ENCODE peak calls at places on chromosomes 11 and 22, in five cellular contexts. One of them, this sample, is unnamed. For H3K4me1 and H3K9me3, the result is how much of the 10 kb centered on the place peaks cover.

GRCh38 chr11:122114976-122115375 is 1.0 kb downstream of the BLID start:
- DNase-seq in heart left ventricle: no peak
- DNase-seq in body of pancreas: no peak
- DNase-seq in CD4-positive, CD25-positive, alpha-beta regulatory T cell: no peak
- DNase-seq in PC-9: no peak
- DNase-seq in this sample: no peak

GRCh38 chr11:59000007-59000406 is 60.7 kb downstream of the GLYATL1 start:
- DNase-seq in heart left ventricle: no peak
- DNase-seq in body of pancreas: no peak
- DNase-seq in CD4-positive, CD25-positive, alpha-beta regulatory T cell: no peak
- DNase-seq in PC-9: no peak
- DNase-seq in this sample: no peak

GRCh38 chr11:102753267-102753666 is 27.2 kb downstream of the MMP10 start:
- DNase-seq in heart left ventricle: no peak
- DNase-seq in body of pancreas: no peak
- DNase-seq in CD4-positive, CD25-positive, alpha-beta regulatory T cell: no peak
- DNase-seq in PC-9: no peak
- DNase-seq in this sample: no peak

GRCh38 chr22:38165929-38166593 is 15.6 kb downstream of the PLA2G6 start:
- DNase-seq in heart left ventricle: no peak
- DNase-seq in body of pancreas: no peak
- DNase-seq in CD4-positive, CD25-positive, alpha-beta regulatory T cell: no peak
- DNase-seq in PC-9: no peak
- DNase-seq in this sample: no peak

GRCh38 chr11:43974830-43975229 is 32.4 kb downstream of the C11orf96 start:
- DNase-seq in heart left ventricle: no peak
- DNase-seq in body of pancreas: no peak
- DNase-seq in CD4-positive, CD25-positive, alpha-beta regulatory T cell: no peak
- DNase-seq in PC-9: no peak
- DNase-seq in this sample: no peak

GRCh38 chr22:22983816-22984215 is 86.5 kb upstream of the GNAZ start:
- DNase-seq in heart left ventricle: no peak
- DNase-seq in body of pancreas: no peak
- DNase-seq in CD4-positive, CD25-positive, alpha-beta regulatory T cell: no peak
- DNase-seq in PC-9: no peak
- DNase-seq in this sample: no peak

GRCh38 chr11:7492253-7492652 is 6.9 kb downstream of the OLFML1 start:
- DNase-seq in heart left ventricle: no peak
- DNase-seq in body of pancreas: no peak
- DNase-seq in CD4-positive, CD25-positive, alpha-beta regulatory T cell: no peak
- DNase-seq in PC-9: no peak
- DNase-seq in this sample: no peak

GRCh38 chr11:66674964-66675602 is 2.6 kb downstream of the RBM4B start:
- DNase-seq in heart left ventricle: no peak
- DNase-seq in body of pancreas: no peak
- DNase-seq in CD4-positive, CD25-positive, alpha-beta regulatory T cell: no peak
- DNase-seq in PC-9: no peak
- DNase-seq in this sample: no peak

GRCh38 chr11:61163714-61164609 is 2.7 kb upstream of the VPS37C start:
- DNase-seq in heart left ventricle: no peak
- DNase-seq in body of pancreas: no peak
- DNase-seq in CD4-positive, CD25-positive, alpha-beta regulatory T cell: no peak
- DNase-seq in PC-9: no peak
- DNase-seq in this sample: no peak

GRCh38 chr11:8209208-8209807 is 40.5 kb upstream of the RIC3 start:
- DNase-seq in heart left ventricle: peak
- DNase-seq in body of pancreas: no peak
- DNase-seq in CD4-positive, CD25-positive, alpha-beta regulatory T cell: no peak
- DNase-seq in PC-9: no peak
- DNase-seq in this sample: peak

GRCh38 chr11:35781342-35782171 is 119.0 kb downstream of the TRIM44 start:
- DNase-seq in heart left ventricle: no peak
- DNase-seq in body of pancreas: no peak
- DNase-seq in CD4-positive, CD25-positive, alpha-beta regulatory T cell: no peak
- DNase-seq in PC-9: no peak
- DNase-seq in this sample: no peak

GRCh38 chr11:131002145-131002544 is 85.9 kb upstream of the SNX19 start:
- DNase-seq in heart left ventricle: no peak
- DNase-seq in body of pancreas: no peak
- DNase-seq in CD4-positive, CD25-positive, alpha-beta regulatory T cell: no peak
- DNase-seq in PC-9: no peak
- DNase-seq in this sample: no peak

GRCh38 chr11:126132319-126132718 is 69.7 kb upstream of the CDON start:
- DNase-seq in heart left ventricle: no peak
- DNase-seq in body of pancreas: peak
- DNase-seq in CD4-positive, CD25-positive, alpha-beta regulatory T cell: no peak
- DNase-seq in PC-9: peak
- DNase-seq in this sample: peak

GRCh38 chr11:122653911-122654310 is 1.6 kb upstream of the UBASH3B start:
- DNase-seq in heart left ventricle: no peak
- DNase-seq in body of pancreas: no peak
- DNase-seq in CD4-positive, CD25-positive, alpha-beta regulatory T cell: no peak
- DNase-seq in PC-9: no peak
- DNase-seq in this sample: no peak

GRCh38 chr22:43894122-43894521 is 2.3 kb upstream of the PNPLA5 start:
- DNase-seq in heart left ventricle: no peak
- DNase-seq in body of pancreas: no peak
- DNase-seq in CD4-positive, CD25-positive, alpha-beta regulatory T cell: no peak
- DNase-seq in PC-9: no peak
- DNase-seq in this sample: no peak

GRCh38 chr22:43891360-43892182 is at the start of gene PNPLA5:
- DNase-seq in heart left ventricle: no peak
- DNase-seq in body of pancreas: no peak
- DNase-seq in CD4-positive, CD25-positive, alpha-beta regulatory T cell: no peak
- DNase-seq in PC-9: no peak
- DNase-seq in this sample: no peak

GRCh38 chr22:43890901-43891331 is 897 bp downstream of the PNPLA5 start:
- DNase-seq in heart left ventricle: no peak
- DNase-seq in body of pancreas: no peak
- DNase-seq in CD4-positive, CD25-positive, alpha-beta regulatory T cell: no peak
- DNase-seq in PC-9: no peak
- DNase-seq in this sample: no peak

GRCh38 chr22:43893266-43893665 is 1.5 kb upstream of the PNPLA5 start:
- DNase-seq in heart left ventricle: no peak
- DNase-seq in body of pancreas: no peak
- DNase-seq in CD4-positive, CD25-positive, alpha-beta regulatory T cell: no peak
- DNase-seq in PC-9: no peak
- DNase-seq in this sample: no peak

DNA sequence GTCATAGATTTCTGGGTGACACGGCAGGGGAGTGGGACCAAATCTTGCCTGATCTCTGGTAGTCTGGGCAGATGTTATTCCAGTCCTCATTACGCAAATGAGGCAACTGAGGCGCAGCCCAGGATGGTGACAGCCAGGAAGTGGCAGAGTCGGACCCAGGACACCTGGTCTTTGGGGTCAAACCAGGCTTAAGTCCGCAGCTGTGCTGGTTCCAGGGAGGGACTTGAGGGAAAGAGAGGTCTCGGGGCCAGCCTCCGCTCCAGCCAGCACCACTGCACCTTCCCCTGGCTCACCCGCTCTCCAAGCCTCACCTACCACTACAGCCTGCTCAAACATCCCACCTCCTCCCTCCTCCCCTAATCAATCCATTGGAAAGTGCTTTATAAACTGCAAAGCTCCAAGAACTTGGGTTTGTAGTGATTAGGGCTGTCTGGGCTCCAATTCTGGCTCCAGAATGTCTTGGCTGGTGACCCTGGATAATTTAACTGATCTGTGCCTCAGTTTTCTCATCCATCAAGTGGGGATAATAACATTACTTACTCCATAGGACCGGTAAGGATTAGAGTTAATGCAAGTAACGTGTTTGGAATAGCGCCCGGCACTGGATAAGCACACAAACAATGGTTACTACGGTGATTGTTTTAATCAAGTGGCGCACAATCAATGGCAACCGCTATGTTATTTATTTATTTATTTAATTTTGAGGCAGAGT is 526 bp upstream of the PNPLA5 start:
- DNase-seq in heart left ventricle: no peak
- DNase-seq in body of pancreas: no peak
- DNase-seq in CD4-positive, CD25-positive, alpha-beta regulatory T cell: no peak
- DNase-seq in PC-9: no peak
- DNase-seq in this sample: no peak
- H3K4me1 ChIP-seq in heart left ventricle: under half
- H3K4me1 ChIP-seq in body of pancreas: under half
- H3K4me1 ChIP-seq in CD4-positive, CD25-positive, alpha-beta regulatory T cell: under half
- H3K4me1 ChIP-seq in PC-9: under half
- H3K4me1 ChIP-seq in this sample: under half

GRCh38 chr22:29838599-29838956 is 504 bp upstream of the ASCC2 start:
- DNase-seq in heart left ventricle: no peak
- DNase-seq in body of pancreas: no peak
- DNase-seq in CD4-positive, CD25-positive, alpha-beta regulatory T cell: no peak
- DNase-seq in PC-9: no peak
- DNase-seq in this sample: no peak
- H3K27ac ChIP-seq in heart left ventricle: peak
- H3K27ac ChIP-seq in body of pancreas: peak
- H3K27ac ChIP-seq in CD4-positive, CD25-positive, alpha-beta regulatory T cell: peak
- H3K27ac ChIP-seq in PC-9: peak
- H3K27ac ChIP-seq in this sample: peak

GRCh38 chr11:70810131-70810530 is 411.8 kb downstream of the CTTN start:
- DNase-seq in heart left ventricle: peak
- DNase-seq in body of pancreas: no peak
- DNase-seq in CD4-positive, CD25-positive, alpha-beta regulatory T cell: no peak
- DNase-seq in PC-9: no peak
- DNase-seq in this sample: no peak

GRCh38 chr11:70807195-70807543 is 408.8 kb downstream of the CTTN start:
- DNase-seq in heart left ventricle: peak
- DNase-seq in body of pancreas: no peak
- DNase-seq in CD4-positive, CD25-positive, alpha-beta regulatory T cell: no peak
- DNase-seq in PC-9: no peak
- DNase-seq in this sample: no peak

GRCh38 chr11:70806461-70807194 is 408.3 kb downstream of the CTTN start:
- DNase-seq in heart left ventricle: peak
- DNase-seq in body of pancreas: no peak
- DNase-seq in CD4-positive, CD25-positive, alpha-beta regulatory T cell: no peak
- DNase-seq in PC-9: no peak
- DNase-seq in this sample: no peak

GRCh38 chr11:70811483-70811882 is 413.2 kb downstream of the CTTN start:
- DNase-seq in heart left ventricle: no peak
- DNase-seq in body of pancreas: no peak
- DNase-seq in CD4-positive, CD25-positive, alpha-beta regulatory T cell: no peak
- DNase-seq in PC-9: no peak
- DNase-seq in this sample: no peak

GRCh38 chr11:70808686-70809375 is 410.5 kb downstream of the CTTN start:
- DNase-seq in heart left ventricle: peak
- DNase-seq in body of pancreas: no peak
- DNase-seq in CD4-positive, CD25-positive, alpha-beta regulatory T cell: no peak
- DNase-seq in PC-9: no peak
- DNase-seq in this sample: no peak
- H3K9me3 ChIP-seq in heart left ventricle: under half
- H3K9me3 ChIP-seq in body of pancreas: under half
- H3K9me3 ChIP-seq in CD4-positive, CD25-positive, alpha-beta regulatory T cell: under half
- H3K9me3 ChIP-seq in PC-9: under half
- H3K9me3 ChIP-seq in this sample: under half

GRCh38 chr11:96329419-96329818 is 13.6 kb downstream of the MAML2 start:
- DNase-seq in heart left ventricle: no peak
- DNase-seq in body of pancreas: no peak
- DNase-seq in CD4-positive, CD25-positive, alpha-beta regulatory T cell: no peak
- DNase-seq in PC-9: peak
- DNase-seq in this sample: no peak

GRCh38 chr11:96329855-96330510 is 13.0 kb downstream of the MAML2 start:
- DNase-seq in heart left ventricle: no peak
- DNase-seq in body of pancreas: no peak
- DNase-seq in CD4-positive, CD25-positive, alpha-beta regulatory T cell: no peak
- DNase-seq in PC-9: no peak
- DNase-seq in this sample: no peak

GRCh38 chr11:96330511-96330859 is 12.5 kb downstream of the MAML2 start:
- DNase-seq in heart left ventricle: no peak
- DNase-seq in body of pancreas: no peak
- DNase-seq in CD4-positive, CD25-positive, alpha-beta regulatory T cell: no peak
- DNase-seq in PC-9: no peak
- DNase-seq in this sample: no peak

GRCh38 chr11:96326954-96327353 is 16.0 kb downstream of the MAML2 start:
- DNase-seq in heart left ventricle: no peak
- DNase-seq in body of pancreas: no peak
- DNase-seq in CD4-positive, CD25-positive, alpha-beta regulatory T cell: no peak
- DNase-seq in PC-9: peak
- DNase-seq in this sample: no peak

GRCh38 chr11:96328395-96329010 is 14.5 kb downstream of the MAML2 start:
- DNase-seq in heart left ventricle: no peak
- DNase-seq in body of pancreas: no peak
- DNase-seq in CD4-positive, CD25-positive, alpha-beta regulatory T cell: no peak
- DNase-seq in PC-9: no peak
- DNase-seq in this sample: no peak
- H3K4me1 ChIP-seq in heart left ventricle: under half
- H3K4me1 ChIP-seq in body of pancreas: under half
- H3K4me1 ChIP-seq in CD4-positive, CD25-positive, alpha-beta regulatory T cell: under half
- H3K4me1 ChIP-seq in PC-9: half or more
- H3K4me1 ChIP-seq in this sample: under half

GRCh38 chr11:4560462-4560861 is 15.5 kb downstream of the OR52M1 start:
- DNase-seq in heart left ventricle: no peak
- DNase-seq in body of pancreas: no peak
- DNase-seq in CD4-positive, CD25-positive, alpha-beta regulatory T cell: no peak
- DNase-seq in PC-9: peak
- DNase-seq in this sample: no peak
- H3K27ac ChIP-seq in heart left ventricle: no peak
- H3K27ac ChIP-seq in body of pancreas: peak
- H3K27ac ChIP-seq in CD4-positive, CD25-positive, alpha-beta regulatory T cell: no peak
- H3K27ac ChIP-seq in PC-9: peak
- H3K27ac ChIP-seq in this sample: no peak

GRCh38 chr22:48624401-48624800 is 1203.3 kb downstream of the BRD1 start:
- DNase-seq in heart left ventricle: no peak
- DNase-seq in body of pancreas: no peak
- DNase-seq in CD4-positive, CD25-positive, alpha-beta regulatory T cell: no peak
- DNase-seq in PC-9: no peak
- DNase-seq in this sample: no peak
- H3K9me3 ChIP-seq in heart left ventricle: under half
- H3K9me3 ChIP-seq in body of pancreas: under half
- H3K9me3 ChIP-seq in CD4-positive, CD25-positive, alpha-beta regulatory T cell: under half
- H3K9me3 ChIP-seq in PC-9: under half
- H3K9me3 ChIP-seq in this sample: under half

GRCh38 chr11:16984229-16984628 is 30.0 kb downstream of the PLEKHA7 start:
- DNase-seq in heart left ventricle: no peak
- DNase-seq in body of pancreas: no peak
- DNase-seq in CD4-positive, CD25-positive, alpha-beta regulatory T cell: no peak
- DNase-seq in PC-9: no peak
- DNase-seq in this sample: no peak

GRCh38 chr11:16989554-16989953 is 24.7 kb downstream of the PLEKHA7 start:
- DNase-seq in heart left ventricle: no peak
- DNase-seq in body of pancreas: no peak
- DNase-seq in CD4-positive, CD25-positive, alpha-beta regulatory T cell: no peak
- DNase-seq in PC-9: no peak
- DNase-seq in this sample: no peak

GRCh38 chr11:16985297-16985696 is 28.9 kb downstream of the PLEKHA7 start:
- DNase-seq in heart left ventricle: no peak
- DNase-seq in body of pancreas: no peak
- DNase-seq in CD4-positive, CD25-positive, alpha-beta regulatory T cell: no peak
- DNase-seq in PC-9: no peak
- DNase-seq in this sample: no peak

GRCh38 chr11:16986434-16987204 is 27.6 kb downstream of the PLEKHA7 start:
- DNase-seq in heart left ventricle: no peak
- DNase-seq in body of pancreas: peak
- DNase-seq in CD4-positive, CD25-positive, alpha-beta regulatory T cell: no peak
- DNase-seq in PC-9: peak
- DNase-seq in this sample: no peak

DNA sequence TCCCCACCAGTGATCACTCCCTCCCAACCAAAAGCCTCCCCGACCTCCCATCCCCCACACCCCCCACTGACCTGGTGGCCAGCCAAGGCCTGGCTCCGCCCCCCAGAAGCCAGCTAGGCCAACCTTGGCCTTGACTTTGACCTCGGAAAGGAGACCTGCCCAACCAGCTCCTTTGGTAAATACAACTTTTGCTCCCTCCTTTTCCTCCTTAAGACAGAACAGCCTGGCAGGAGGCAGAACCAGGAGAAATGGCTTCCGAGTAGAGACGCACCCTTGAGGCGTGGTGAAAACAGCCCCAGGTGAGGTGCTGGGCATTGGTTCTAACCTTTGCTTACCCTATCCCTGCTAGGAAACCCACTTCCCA is 27.0 kb downstream of the PLEKHA7 start:
- DNase-seq in heart left ventricle: no peak
- DNase-seq in body of pancreas: peak
- DNase-seq in CD4-positive, CD25-positive, alpha-beta regulatory T cell: no peak
- DNase-seq in PC-9: peak
- DNase-seq in this sample: peak
- H3K4me1 ChIP-seq in heart left ventricle: under half
- H3K4me1 ChIP-seq in body of pancreas: half or more
- H3K4me1 ChIP-seq in CD4-positive, CD25-positive, alpha-beta regulatory T cell: under half
- H3K4me1 ChIP-seq in PC-9: half or more
- H3K4me1 ChIP-seq in this sample: under half